ENCODE peak calls at places on chromosomes 2 and 18, in five cellular contexts. G is tibial artery, B is fibroblast of lung, S is psoas muscle, F is cardiac muscle cell. O is an unnamed sample.

GRCh38 chr2:130328710-130329109 is 14.0 kb upstream of the IMP4 start:
- DNase-seq in F (no peak), S (no peak), G (no peak), B (peak; percentile 24), O (no peak)

GRCh38 chr18:13456736-13457271 is 238.2 kb downstream of the LDLRAD4 start:
- DNase-seq in G (no peak), S (no peak), B (peak; percentile 57), F (no peak), O (no peak)

GRCh38 chr2:182456784-182457183 is 29.9 kb upstream of the PDE1A start:
- DNase-seq in B (peak; percentile 78), F (peak; percentile 84), G (no peak), S (no peak), O (no peak)

GRCh38 chr2:144776766-144777165 is 256.8 kb upstream of the ZEB2 start:
- DNase-seq in G (no peak), F (peak; percentile 32), B (peak; percentile 33), S (no peak), O (no peak)

GRCh38 chr2:1837022-1837421 is 92.7 kb upstream of the PXDN start:
- DNase-seq in F (no peak), S (no peak), G (no peak), B (no peak), O (no peak)

GRCh38 chr2:217802876-217803638 is 199.7 kb downstream of the TNS1 start:
- DNase-seq in F (no peak), S (peak; percentile 40), G (peak; percentile 17), B (no peak), O (no peak)

GRCh38 chr2:137980459-137980858 is 16.2 kb downstream of the HNMT start:
- DNase-seq in G (no peak), F (peak; percentile 45), B (no peak), S (no peak), O (no peak)

GRCh38 chr2:214019229-214019972 is 391.5 kb upstream of the VWC2L start:
- DNase-seq in S (peak; percentile 49), B (peak; percentile 97), F (peak; percentile 96), G (peak; percentile 72), O (peak; percentile 57)

GRCh38 chr2:65366595-65367125 is 65.7 kb downstream of the SPRED2 start:
- DNase-seq in B (peak; percentile 97), G (no peak), S (no peak), F (peak; percentile 92), O (peak; percentile 71)

GRCh38 chr2:219969508-219969907 is 342.1 kb downstream of the SLC4A3 start:
- DNase-seq in S (no peak), G (no peak), B (peak; percentile 91), F (peak; percentile 11), O (no peak)

GRCh38 chr2:71614976-71615768 is 161.8 kb downstream of the DYSF start:
- DNase-seq in B (peak; percentile 68), S (peak; percentile 92), F (peak; percentile 97), G (peak; percentile 87), O (no peak)

GRCh38 chr2:106771811-106772210 is 114.2 kb downstream of the ST6GAL2 start:
- DNase-seq in S (no peak), B (no peak), G (no peak), F (no peak), O (no peak)

GRCh38 chr2:19848029-19848750 is 53.6 kb downstream of the TTC32 start:
- DNase-seq in B (no peak), G (no peak), S (no peak), F (no peak), O (no peak)

GRCh38 chr18:45155526-45155925 is 459.8 kb upstream of the SLC14A2 start:
- DNase-seq in B (peak; percentile 19), F (no peak), G (no peak), S (no peak), O (no peak)

GRCh38 chr2:9234680-9235387 is 28.2 kb downstream of the ASAP2 start:
- DNase-seq in F (peak; percentile 91), G (no peak), S (no peak), B (peak; percentile 99), O (no peak)

GRCh38 chr2:3480352-3481010 is 38.9 kb downstream of the ADI1 start:
- DNase-seq in G (no peak), S (peak; percentile 42), B (no peak), F (no peak), O (no peak)

GRCh38 chr18:12010187-12010802 is 29.0 kb downstream of the IMPA2 start:
- DNase-seq in B (no peak), G (no peak), F (no peak), S (no peak), O (no peak)

GRCh38 chr2:8500124-8501054 is 181.5 kb upstream of the ID2 start:
- DNase-seq in B (no peak), G (no peak), F (peak; percentile 21), S (no peak), O (peak; percentile 82)

GRCh38 chr2:63755216-63755615 is 86.5 kb upstream of the UGP2 start:
- DNase-seq in S (no peak), B (no peak), G (no peak), F (peak; percentile 6), O (no peak)

GRCh38 chr2:178279142-178279541 is 84.8 kb downstream of the OSBPL6 start:
- DNase-seq in G (no peak), S (no peak), F (peak; percentile 93), B (peak; percentile 98), O (no peak)

GRCh38 chr2:62284980-62285379 is 89.1 kb downstream of the B3GNT2 start:
- DNase-seq in G (no peak), F (no peak), S (no peak), B (no peak), O (no peak)

GRCh38 chr18:58780045-58780444 is 84.6 kb upstream of the ZNF532 start:
- DNase-seq in F (no peak), B (no peak), S (no peak), G (no peak), O (no peak)

GRCh38 chr18:54734059-54734458 is 94.2 kb upstream of the RAB27B start:
- DNase-seq in F (peak; percentile 90), S (no peak), B (peak; percentile 98), G (no peak), O (no peak)

GRCh38 chr2:121185571-121186074 is 99.4 kb downstream of the TFCP2L1 start:
- DNase-seq in F (no peak), G (no peak), B (peak; percentile 20), S (no peak), O (no peak)

GRCh38 chr18:68574311-68574710 is 140.6 kb downstream of the TMX3 start:
- DNase-seq in G (no peak), F (no peak), S (no peak), B (no peak), O (no peak)

GRCh38 chr2:202376460-202377307 is 557 bp downstream of the BMPR2 start:
- DNase-seq in S (peak; percentile 63), F (peak; percentile 54), B (no peak), G (peak; percentile 41), O (no peak)

GRCh38 chr2:206083602-206084467 is 2.1 kb downstream of the INO80D start:
- DNase-seq in B (peak; percentile 9), S (no peak), G (no peak), F (peak; percentile 7), O (peak; percentile 22)

GRCh38 chr2:19709553-19709952 is 192.2 kb downstream of the TTC32 start:
- DNase-seq in G (no peak), S (no peak), B (no peak), F (no peak), O (no peak)

GRCh38 chr2:104844813-104845551 is 8.9 kb upstream of the POU3F3 start:
- DNase-seq in S (no peak), B (peak; percentile 25), F (no peak), G (no peak), O (no peak)

DNA sequence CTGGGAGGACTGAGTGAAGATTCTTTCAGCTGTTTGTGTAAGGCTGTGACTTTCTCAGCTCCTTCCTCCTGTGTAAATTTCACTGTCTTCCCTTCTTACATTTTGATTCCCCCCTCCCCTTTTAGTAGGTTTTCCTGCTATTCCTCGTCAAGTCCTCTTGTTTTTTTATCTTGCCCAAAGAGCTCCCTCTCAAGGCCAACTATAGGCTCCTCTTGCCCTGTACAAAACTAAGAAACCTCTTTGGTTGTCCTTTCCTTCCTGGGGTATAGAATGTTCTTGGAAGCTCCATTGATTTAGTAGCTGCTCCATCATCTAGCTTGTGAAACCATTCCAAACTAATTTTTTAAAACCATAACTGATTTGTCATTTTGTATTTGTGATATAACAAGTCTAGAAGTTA is 7.3 kb downstream of the CCDC121 start:
- DNase-seq in G (no peak), B (no peak), F (no peak), S (no peak), O (no peak)
- TF ChIP-seq CTCF in G (no peak), B (no peak), F (no peak), S (no peak), O (no peak)

DNA sequence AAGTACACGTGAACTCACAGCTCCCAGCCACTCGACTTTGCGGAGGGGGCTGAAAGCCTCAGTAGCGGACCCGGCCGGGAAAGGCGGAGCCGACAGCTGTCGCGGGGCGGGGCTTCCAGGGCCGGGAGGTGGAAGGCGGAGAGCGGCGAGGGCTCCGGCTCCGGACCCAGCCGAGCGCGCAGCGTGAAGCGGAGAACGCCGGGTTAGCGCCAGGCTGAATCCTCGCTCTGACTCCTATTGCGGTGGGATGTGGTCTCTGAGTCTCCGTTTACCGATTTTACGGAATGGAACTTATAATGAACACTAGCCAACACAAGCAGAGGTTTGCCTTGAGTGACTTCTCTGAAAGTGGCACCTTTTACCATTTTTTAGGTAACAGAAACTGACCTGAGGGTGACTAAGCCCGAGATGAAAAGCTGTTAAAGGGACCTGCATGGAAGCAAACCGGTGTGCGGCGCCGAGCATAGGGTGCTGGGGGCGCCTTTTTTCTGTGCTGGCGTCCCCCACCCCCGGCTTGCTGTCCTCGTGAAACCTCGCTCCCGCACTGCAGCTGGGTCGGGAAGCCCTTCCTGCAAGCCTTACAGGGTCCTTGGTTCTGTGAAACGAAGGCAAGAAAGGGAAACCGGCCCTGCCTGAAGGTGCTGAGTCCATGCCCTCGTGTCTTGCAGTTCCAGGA is 72.9 kb downstream of the EN1 start:
- DNase-seq in F (peak; percentile 65), S (peak; percentile 77), B (peak; percentile 61), G (no peak), O (no peak)
- H3K4me3 ChIP-seq in F (peak overlapping the region; percentile 41), S (peak overlapping the region; percentile 71), B (peak overlapping the region; percentile 60), G (peak overlapping the region; percentile 37), O (peak overlapping the region; percentile 47)

DNA sequence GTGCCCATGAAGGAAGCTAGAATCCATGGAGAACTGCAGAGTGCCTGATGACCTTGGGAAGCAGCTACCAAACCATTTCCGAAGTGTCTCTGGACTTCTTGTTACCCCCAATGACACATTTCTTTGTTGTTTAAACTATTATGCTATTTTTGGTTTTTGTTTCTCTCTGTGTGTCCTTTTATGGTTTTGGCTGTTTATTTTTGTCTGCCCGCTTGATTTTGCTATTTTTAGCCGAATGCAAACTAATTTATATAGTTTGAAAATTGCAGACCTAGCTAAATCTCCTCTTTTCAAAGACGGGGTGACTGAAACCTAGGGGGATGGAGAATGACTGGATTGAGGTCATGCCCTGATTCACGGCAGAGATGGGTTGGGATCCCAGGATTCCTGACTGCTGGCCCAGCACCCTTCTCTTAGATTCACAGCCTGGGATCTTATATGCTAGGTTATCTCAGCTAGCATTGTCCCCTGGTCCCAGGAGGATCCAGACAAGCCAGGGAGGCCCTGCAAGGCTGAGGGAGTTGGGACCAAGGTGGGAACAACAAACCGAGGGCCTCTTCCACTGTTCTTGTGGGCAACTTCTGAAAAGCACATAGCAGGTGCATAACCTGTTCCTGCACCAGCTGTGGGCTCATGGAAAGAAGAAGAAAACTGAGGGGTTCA is 116.3 kb upstream of the HAAO start:
- DNase-seq in G (no peak), F (no peak), S (no peak), B (no peak), O (no peak)
- TF ChIP-seq CTCF in G (no peak), F (no peak), S (no peak), B (no peak), O (no peak)

GRCh38 chr18:7812431-7813063 is 245.4 kb downstream of the PTPRM start:
- DNase-seq in F (peak; percentile 80), B (peak; percentile 87), S (no peak), G (no peak), O (no peak)
- H3K4me3 ChIP-seq in F (no peak overlapping the region), B (no peak overlapping the region), S (no peak overlapping the region), G (no peak overlapping the region), O (no peak overlapping the region)

GRCh38 chr18:72197598-72197997 is 346.5 kb downstream of the CBLN2 start:
- DNase-seq in S (no peak), B (no peak), G (no peak), F (no peak), O (no peak)
- TF ChIP-seq CTCF in S (no peak), B (no peak), G (no peak), F (no peak), O (no peak)